ENCODE peak calls at places on chromosome 7, in six cellular contexts. One of them, this sample, is unnamed.

GRCh38 chr7:102004229-102004628 is 186.8 kb downstream of the CUX1 start:
- DNase-seq in heart left ventricle: no peak
- DNase-seq in hepatocyte: no peak
- DNase-seq in fibroblast of pulmonary artery: peak
- DNase-seq in coronary artery: no peak
- DNase-seq in A549: no peak
- DNase-seq in this sample: no peak

GRCh38 chr7:22576941-22577927 is 77.2 kb upstream of the STEAP1B start:
- DNase-seq in heart left ventricle: peak
- DNase-seq in hepatocyte: peak
- DNase-seq in fibroblast of pulmonary artery: peak
- DNase-seq in coronary artery: no peak
- DNase-seq in A549: peak
- DNase-seq in this sample: no peak

GRCh38 chr7:104156842-104157277 is 51.0 kb downstream of the ORC5 start:
- DNase-seq in heart left ventricle: no peak
- DNase-seq in hepatocyte: peak
- DNase-seq in fibroblast of pulmonary artery: peak
- DNase-seq in coronary artery: no peak
- DNase-seq in A549: peak
- DNase-seq in this sample: peak

GRCh38 chr7:153473189-153473588 is 579.0 kb upstream of the DPP6 start:
- DNase-seq in heart left ventricle: no peak
- DNase-seq in hepatocyte: no peak
- DNase-seq in fibroblast of pulmonary artery: no peak
- DNase-seq in coronary artery: no peak
- DNase-seq in A549: no peak
- DNase-seq in this sample: no peak

GRCh38 chr7:108188724-108189123 is 58.6 kb upstream of the LAMB4 start:
- DNase-seq in heart left ventricle: no peak
- DNase-seq in hepatocyte: no peak
- DNase-seq in fibroblast of pulmonary artery: no peak
- DNase-seq in coronary artery: no peak
- DNase-seq in A549: no peak
- DNase-seq in this sample: no peak

GRCh38 chr7:151005566-151005965 is 14.7 kb downstream of the NOS3 start:
- DNase-seq in heart left ventricle: no peak
- DNase-seq in hepatocyte: no peak
- DNase-seq in fibroblast of pulmonary artery: no peak
- DNase-seq in coronary artery: no peak
- DNase-seq in A549: no peak
- DNase-seq in this sample: no peak

GRCh38 chr7:143372070-143372469 is 9.1 kb upstream of the ZYX start:
- DNase-seq in heart left ventricle: peak
- DNase-seq in hepatocyte: no peak
- DNase-seq in fibroblast of pulmonary artery: peak
- DNase-seq in coronary artery: no peak
- DNase-seq in A549: no peak
- DNase-seq in this sample: no peak

GRCh38 chr7:48096273-48096672 is 7.2 kb downstream of the UPP1 start:
- DNase-seq in heart left ventricle: no peak
- DNase-seq in hepatocyte: no peak
- DNase-seq in fibroblast of pulmonary artery: no peak
- DNase-seq in coronary artery: no peak
- DNase-seq in A549: no peak
- DNase-seq in this sample: no peak

DNA sequence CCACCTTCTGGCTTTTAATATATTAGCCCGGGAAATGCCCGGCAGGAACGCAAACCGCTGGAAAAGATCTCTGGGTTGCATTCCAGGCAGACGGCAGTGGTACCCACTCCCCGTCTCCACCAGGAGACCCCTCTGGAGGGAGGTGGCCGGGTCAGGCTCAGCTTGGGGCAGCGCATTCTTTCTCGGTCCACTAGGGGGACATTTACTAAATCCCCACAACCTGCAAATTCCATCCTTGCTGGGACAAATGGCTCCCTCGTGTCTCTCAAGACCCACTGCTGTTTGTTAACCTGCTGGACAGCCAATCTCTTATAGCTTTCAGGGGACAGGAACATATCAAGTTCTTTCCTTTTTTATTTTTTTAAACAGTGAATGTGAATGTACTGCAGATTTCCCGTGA is 45.8 kb upstream of the CARD11 start:
- DNase-seq in heart left ventricle: no peak
- DNase-seq in hepatocyte: peak
- DNase-seq in fibroblast of pulmonary artery: peak
- DNase-seq in coronary artery: no peak
- DNase-seq in A549: peak
- DNase-seq in this sample: peak
- TF ChIP-seq CTCF in heart left ventricle: peak
- TF ChIP-seq CTCF in hepatocyte: peak
- TF ChIP-seq CTCF in fibroblast of pulmonary artery: peak
- TF ChIP-seq CTCF in coronary artery: no peak
- TF ChIP-seq CTCF in A549: peak
- TF ChIP-seq CTCF in this sample: peak

GRCh38 chr7:34747176-34747781 is 89.3 kb downstream of the NPSR1 start:
- DNase-seq in heart left ventricle: no peak
- DNase-seq in hepatocyte: no peak
- DNase-seq in fibroblast of pulmonary artery: no peak
- DNase-seq in coronary artery: no peak
- DNase-seq in A549: no peak
- DNase-seq in this sample: no peak

GRCh38 chr7:34747842-34748241 is 89.8 kb downstream of the NPSR1 start:
- DNase-seq in heart left ventricle: no peak
- DNase-seq in hepatocyte: peak
- DNase-seq in fibroblast of pulmonary artery: peak
- DNase-seq in coronary artery: no peak
- DNase-seq in A549: no peak
- DNase-seq in this sample: no peak

GRCh38 chr7:34750636-34751035 is 92.6 kb downstream of the NPSR1 start:
- DNase-seq in heart left ventricle: no peak
- DNase-seq in hepatocyte: no peak
- DNase-seq in fibroblast of pulmonary artery: no peak
- DNase-seq in coronary artery: no peak
- DNase-seq in A549: no peak
- DNase-seq in this sample: no peak

GRCh38 chr7:34750209-34750608 is 92.2 kb downstream of the NPSR1 start:
- DNase-seq in heart left ventricle: no peak
- DNase-seq in hepatocyte: no peak
- DNase-seq in fibroblast of pulmonary artery: no peak
- DNase-seq in coronary artery: no peak
- DNase-seq in A549: no peak
- DNase-seq in this sample: no peak

DNA sequence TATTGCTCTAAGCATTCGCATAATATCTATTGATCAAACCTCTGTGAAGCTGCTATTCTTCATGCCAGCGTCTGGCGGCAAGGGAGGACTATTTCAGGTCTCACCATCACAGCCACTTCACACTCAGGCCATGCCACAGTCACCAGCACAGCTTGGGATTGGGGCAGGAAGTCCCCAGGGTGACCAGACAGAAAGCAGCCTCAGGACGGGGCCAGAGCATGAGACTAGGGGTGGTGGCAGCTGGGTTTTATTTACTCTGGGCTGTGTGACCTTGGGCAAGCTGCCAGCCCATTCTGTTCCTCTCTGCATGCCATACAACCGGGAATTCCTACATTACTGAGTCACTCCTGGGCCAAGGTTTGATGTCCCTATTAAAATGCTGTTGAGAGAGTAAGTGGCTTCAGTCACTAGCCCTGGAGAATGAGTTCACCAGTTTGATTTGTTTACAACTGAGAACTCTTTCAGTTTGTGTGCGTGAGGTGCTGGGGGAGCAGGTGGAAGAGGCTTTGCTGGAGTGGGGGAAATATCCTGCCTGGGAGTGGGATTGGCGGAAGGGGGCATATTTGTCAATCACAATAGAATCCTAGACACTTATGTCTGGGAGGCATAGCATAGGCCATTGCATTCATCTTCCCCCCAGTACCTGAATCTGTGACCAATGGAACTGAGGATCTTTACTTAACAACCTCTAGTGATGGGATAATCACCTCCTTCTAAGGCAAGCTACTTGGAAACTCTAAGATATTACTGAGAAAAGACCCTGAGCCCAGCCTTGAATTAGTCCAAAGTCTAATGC is 90.4 kb downstream of the NPSR1 start:
- DNase-seq in heart left ventricle: peak
- DNase-seq in hepatocyte: peak
- DNase-seq in fibroblast of pulmonary artery: peak
- DNase-seq in coronary artery: no peak
- DNase-seq in A549: peak
- DNase-seq in this sample: no peak
- H3K4me3 ChIP-seq in heart left ventricle: no peak
- H3K4me3 ChIP-seq in hepatocyte: no peak
- H3K4me3 ChIP-seq in fibroblast of pulmonary artery: no peak
- H3K4me3 ChIP-seq in coronary artery: no peak
- H3K4me3 ChIP-seq in A549: no peak
- H3K4me3 ChIP-seq in this sample: no peak

GRCh38 chr7:133562617-133563016 is 309.7 kb downstream of the EXOC4 start:
- DNase-seq in heart left ventricle: no peak
- DNase-seq in hepatocyte: no peak
- DNase-seq in fibroblast of pulmonary artery: no peak
- DNase-seq in coronary artery: no peak
- DNase-seq in A549: no peak
- DNase-seq in this sample: no peak

GRCh38 chr7:133560900-133561299 is 308.0 kb downstream of the EXOC4 start:
- DNase-seq in heart left ventricle: no peak
- DNase-seq in hepatocyte: no peak
- DNase-seq in fibroblast of pulmonary artery: no peak
- DNase-seq in coronary artery: no peak
- DNase-seq in A549: no peak
- DNase-seq in this sample: peak

GRCh38 chr7:133564484-133564883 is 311.6 kb downstream of the EXOC4 start:
- DNase-seq in heart left ventricle: no peak
- DNase-seq in hepatocyte: no peak
- DNase-seq in fibroblast of pulmonary artery: no peak
- DNase-seq in coronary artery: no peak
- DNase-seq in A549: no peak
- DNase-seq in this sample: no peak

GRCh38 chr7:133561361-133561760 is 308.5 kb downstream of the EXOC4 start:
- DNase-seq in heart left ventricle: no peak
- DNase-seq in hepatocyte: no peak
- DNase-seq in fibroblast of pulmonary artery: no peak
- DNase-seq in coronary artery: no peak
- DNase-seq in A549: no peak
- DNase-seq in this sample: no peak

GRCh38 chr7:133563196-133563707 is 310.4 kb downstream of the EXOC4 start:
- DNase-seq in heart left ventricle: no peak
- DNase-seq in hepatocyte: no peak
- DNase-seq in fibroblast of pulmonary artery: no peak
- DNase-seq in coronary artery: no peak
- DNase-seq in A549: no peak
- DNase-seq in this sample: no peak
- TF ChIP-seq CTCF in heart left ventricle: no peak
- TF ChIP-seq CTCF in hepatocyte: no peak
- TF ChIP-seq CTCF in fibroblast of pulmonary artery: no peak
- TF ChIP-seq CTCF in coronary artery: no peak
- TF ChIP-seq CTCF in A549: no peak
- TF ChIP-seq CTCF in this sample: no peak

DNA sequence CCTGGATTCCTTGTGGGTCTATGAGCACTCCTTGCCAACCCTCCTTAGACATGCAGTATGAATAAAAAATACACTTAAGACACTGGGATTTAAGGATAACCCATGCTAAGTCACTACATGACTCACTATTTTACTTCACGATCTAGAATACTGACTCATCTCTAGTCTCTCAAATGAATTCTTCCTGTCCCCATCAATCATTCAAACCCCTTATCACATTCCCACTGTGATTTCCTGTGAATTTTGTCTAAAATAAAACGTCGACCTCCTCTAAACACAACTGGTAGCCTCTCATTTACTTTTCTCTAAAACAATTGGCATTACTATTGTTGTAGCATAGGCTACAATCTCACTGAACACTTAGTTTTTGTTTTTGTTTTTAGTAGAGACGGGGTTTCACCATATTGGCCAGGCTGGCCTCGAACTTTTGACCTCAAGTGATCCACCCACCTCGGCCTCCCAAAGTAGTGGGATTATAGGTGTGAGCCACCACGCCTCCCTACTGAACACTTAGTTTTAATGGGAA is 3.9 kb upstream of the IQUB start:
- DNase-seq in heart left ventricle: no peak
- DNase-seq in hepatocyte: peak
- DNase-seq in fibroblast of pulmonary artery: peak
- DNase-seq in coronary artery: no peak
- DNase-seq in A549: peak
- DNase-seq in this sample: no peak
- H3K4me3 ChIP-seq in heart left ventricle: no peak
- H3K4me3 ChIP-seq in hepatocyte: no peak
- H3K4me3 ChIP-seq in fibroblast of pulmonary artery: no peak
- H3K4me3 ChIP-seq in coronary artery: no peak
- H3K4me3 ChIP-seq in A549: no peak
- H3K4me3 ChIP-seq in this sample: no peak